ENCODE peak calls at places on chromosomes 2 and 18, in six cellular contexts. M, P, D, O, C and T are unnamed samples. For H3K4me1, the result is how much of the 10 kb centered on the place peaks cover.

GRCh38 chr2:126798276-126799140 is 100.2 kb upstream of the TEX51 start:
- DNase-seq in M (no peak), P (peak), D (no peak), O (no peak), C (peak), T (no peak)

GRCh38 chr2:202831241-202831997 is 40.1 kb downstream of the ICA1L start:
- DNase-seq in M (peak), P (no peak), D (peak), O (peak), C (peak), T (no peak)

GRCh38 chr2:53559302-53559967 is 208.2 kb upstream of the CHAC2 start:
- DNase-seq in M (no peak), P (no peak), D (no peak), O (peak), C (no peak), T (no peak)

GRCh38 chr18:25348361-25349130 is 3.4 kb downstream of the ZNF521 start:
- DNase-seq in M (no peak), P (no peak), D (no peak), O (no peak), C (no peak), T (no peak)

GRCh38 chr2:156399950-156400703 is 36.1 kb upstream of the GPD2 start:
- DNase-seq in M (peak), P (no peak), D (peak), O (peak), C (peak), T (peak)

GRCh38 chr2:29767606-29768335 is 153.6 kb downstream of the ALK start:
- DNase-seq in M (no peak), P (no peak), D (no peak), O (no peak), C (no peak), T (no peak)

GRCh38 chr2:26528870-26529269 is 50.9 kb upstream of the OTOF start:
- DNase-seq in M (peak), P (no peak), D (no peak), O (no peak), C (no peak), T (no peak)

GRCh38 chr2:36214682-36215081 is 140.9 kb upstream of the CRIM1 start:
- DNase-seq in M (no peak), P (no peak), D (no peak), O (no peak), C (no peak), T (no peak)

GRCh38 chr2:223625652-223626051 is 23.5 kb upstream of the SCG2 start:
- DNase-seq in M (no peak), P (no peak), D (no peak), O (no peak), C (no peak), T (no peak)

GRCh38 chr2:88545118-88545517 is 82.1 kb downstream of the EIF2AK3 start:
- DNase-seq in M (no peak), P (peak), D (peak), O (peak), C (no peak), T (no peak)

GRCh38 chr2:132374961-132375360 is 41.6 kb upstream of the GPR39 start:
- DNase-seq in M (no peak), P (peak), D (no peak), O (no peak), C (no peak), T (no peak)

GRCh38 chr18:59155140-59155539 is 15.5 kb downstream of the SEC11C start:
- DNase-seq in M (no peak), P (no peak), D (no peak), O (peak), C (no peak), T (no peak)

GRCh38 chr18:10559566-10560456 is 34.0 kb downstream of the NAPG start:
- DNase-seq in M (no peak), P (peak), D (no peak), O (no peak), C (no peak), T (no peak)

GRCh38 chr2:128219891-128220290 is 98.8 kb downstream of the HS6ST1 start:
- DNase-seq in M (no peak), P (no peak), D (no peak), O (no peak), C (no peak), T (no peak)

GRCh38 chr2:133342283-133342895 is 225.9 kb downstream of the NCKAP5 start:
- DNase-seq in M (no peak), P (no peak), D (no peak), O (no peak), C (no peak), T (no peak)

GRCh38 chr2:104340162-104340561 is 513.8 kb upstream of the POU3F3 start:
- DNase-seq in M (no peak), P (no peak), D (no peak), O (no peak), C (no peak), T (no peak)

GRCh38 chr2:167294775-167295140 is 406.5 kb downstream of the XIRP2 start:
- DNase-seq in M (no peak), P (no peak), D (no peak), O (no peak), C (no peak), T (no peak)

GRCh38 chr2:98026927-98027522 is 31.3 kb upstream of the TMEM131 start:
- DNase-seq in M (no peak), P (no peak), D (no peak), O (no peak), C (no peak), T (no peak)

GRCh38 chr2:160061533-160062282 is 707 bp downstream of the PLA2R1 start:
- DNase-seq in M (no peak), P (peak), D (no peak), O (no peak), C (no peak), T (no peak)

GRCh38 chr2:203972066-203972465 is 35.5 kb downstream of the ICOS start:
- DNase-seq in M (no peak), P (no peak), D (no peak), O (no peak), C (no peak), T (no peak)

GRCh38 chr2:204538179-204539009 is 6.9 kb upstream of the PARD3B start:
- DNase-seq in M (no peak), P (no peak), D (no peak), O (no peak), C (peak), T (no peak)

GRCh38 chr2:71888741-71889445 is 258.8 kb downstream of the CYP26B1 start:
- DNase-seq in M (no peak), P (peak), D (no peak), O (no peak), C (no peak), T (no peak)

GRCh38 chr2:95240091-95240490 is 32.8 kb downstream of the ZNF892 start:
- DNase-seq in M (no peak), P (no peak), D (no peak), O (no peak), C (no peak), T (no peak)

GRCh38 chr2:68909793-68910674 is 38.8 kb upstream of the BMP10 start:
- DNase-seq in M (peak), P (no peak), D (peak), O (peak), C (peak), T (peak)

GRCh38 chr2:145617906-145618305 is 1098.0 kb upstream of the ZEB2 start:
- DNase-seq in M (no peak), P (no peak), D (no peak), O (no peak), C (no peak), T (no peak)

GRCh38 chr2:28340312-28341202 is 52.1 kb upstream of the FOSL2 start:
- DNase-seq in M (no peak), P (no peak), D (no peak), O (no peak), C (peak), T (no peak)

GRCh38 chr2:100194951-100195350 is 52.6 kb upstream of the AFF3 start:
- DNase-seq in M (no peak), P (no peak), D (no peak), O (no peak), C (no peak), T (no peak)
- H3K4me1 ChIP-seq in M (under half), P (half or more), D (under half), O (under half), C (under half), T (under half)

DNA sequence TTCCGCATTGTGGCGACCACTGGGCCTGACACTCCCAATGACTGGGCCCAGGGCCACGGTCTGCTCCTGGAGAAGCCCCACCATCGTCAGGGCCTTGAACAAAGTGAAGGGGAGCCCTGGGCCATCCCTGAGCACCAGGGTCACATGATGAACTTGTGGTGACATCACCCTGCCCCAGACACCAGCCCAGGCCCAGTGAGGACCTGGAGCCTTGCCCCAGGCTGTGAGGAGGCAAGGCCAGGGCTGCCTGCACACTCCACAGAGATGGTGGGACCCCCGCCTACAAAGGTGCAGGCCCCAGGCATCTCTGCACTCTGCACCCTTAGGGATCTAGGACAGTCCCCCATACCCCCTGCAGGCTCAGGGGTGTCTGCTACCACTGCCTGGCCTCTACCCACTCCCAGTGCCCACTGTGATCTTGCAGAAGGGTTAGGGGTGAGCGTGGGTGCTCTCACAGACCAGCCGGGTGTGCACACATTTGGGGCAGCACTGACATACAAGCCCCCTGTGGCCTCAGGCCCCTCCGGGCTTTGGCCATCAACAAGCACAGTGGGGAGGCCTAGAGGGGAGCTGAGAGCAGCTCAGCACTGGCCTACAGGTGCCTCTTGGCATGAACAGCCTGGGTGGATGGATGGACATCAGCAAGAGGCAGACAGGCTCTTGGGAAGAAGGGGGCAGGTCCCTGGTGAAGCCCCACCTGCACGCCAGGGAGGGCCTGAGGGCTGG is 624.0 kb upstream of the LRRTM4 start:
- DNase-seq in M (no peak), P (no peak), D (no peak), O (no peak), C (no peak), T (no peak)
- TF ChIP-seq POLR2A in M (no peak), P (no peak), D (no peak), O (no peak), C (no peak), T (no peak)

GRCh38 chr2:65070172-65070830 is 14.1 kb downstream of the CEP68 start:
- DNase-seq in M (peak), P (no peak), D (no peak), O (peak), C (no peak), T (no peak)
- H3K4me1 ChIP-seq in M (under half), P (half or more), D (under half), O (under half), C (under half), T (half or more)

DNA sequence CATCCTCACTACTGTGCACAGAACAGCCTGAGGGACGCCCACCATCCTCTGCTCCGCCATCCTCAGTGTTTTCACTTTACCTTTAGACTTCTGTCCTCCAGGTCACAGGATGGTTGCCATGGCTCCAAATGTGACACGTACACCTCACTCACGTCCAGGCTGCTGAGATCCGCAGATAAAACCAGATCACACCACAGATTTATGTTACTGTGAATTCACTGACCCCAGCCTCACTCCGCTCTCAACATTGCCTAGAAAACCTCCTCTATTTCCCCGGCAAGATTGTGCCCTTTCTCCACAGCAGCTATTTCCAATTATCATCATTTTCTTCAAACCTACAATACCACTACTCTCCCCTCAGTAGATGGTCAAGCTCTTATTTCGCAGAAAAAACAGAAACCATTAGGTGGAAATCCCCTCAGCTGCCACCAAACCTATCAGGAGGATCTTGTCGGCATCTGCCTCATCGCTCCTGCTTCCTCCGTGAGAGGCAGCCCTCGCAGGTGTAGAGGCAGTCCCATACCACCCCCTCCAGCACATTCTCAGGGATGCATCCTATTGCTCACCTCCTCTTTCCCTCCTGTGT is 49.8 kb upstream of the SLC1A4 start:
- DNase-seq in M (peak), P (no peak), D (no peak), O (no peak), C (no peak), T (no peak)
- TF ChIP-seq POLR2A in M (no peak), P (no peak), D (no peak), O (no peak), C (no peak), T (no peak)